ENCODE peak calls at places on chromosome 12, in six cellular contexts. Y is H1, W is H9, V is neuronal stem cell, Z is IMR-90, U is mesenchymal stem cell. M is an unnamed sample.

GRCh38 chr12:47270782-47271664 is 191.3 kb upstream of the AMIGO2 start:
- DNase-seq in U (peak), V (no peak), Y (no peak), W (no peak), Z (peak), M (no peak)

GRCh38 chr12:59115526-59115925 is 195.2 kb upstream of the LRIG3 start:
- DNase-seq in V (no peak), W (no peak), Z (peak), Y (no peak), U (no peak), M (no peak)

GRCh38 chr12:119613319-119613936 is 19.9 kb downstream of the TMEM233 start:
- DNase-seq in Y (no peak), Z (peak), V (no peak), U (no peak), W (no peak), M (no peak)

GRCh38 chr12:55681142-55682077 is 26.3 kb downstream of the ITGA7 start:
- DNase-seq in W (peak), V (peak), U (peak), Z (peak), Y (peak), M (peak)

GRCh38 chr12:4118017-4118510 is 155.5 kb upstream of the CCND2 start:
- DNase-seq in V (no peak), U (peak), Y (no peak), Z (peak), W (peak), M (no peak)

GRCh38 chr12:49037947-49038237 is 19.3 kb upstream of the PRKAG1 start:
- DNase-seq in Y (no peak), W (no peak), V (no peak), Z (no peak), U (no peak), M (no peak)

GRCh38 chr12:87136330-87136976 is 880.3 kb upstream of the MGAT4C start:
- DNase-seq in V (no peak), Z (peak), U (peak), Y (no peak), W (no peak), M (peak)

GRCh38 chr12:13962699-13963098 is 18.7 kb downstream of the GRIN2B start:
- DNase-seq in Z (no peak), U (no peak), W (peak), Y (no peak), V (no peak), M (peak)

GRCh38 chr12:56084958-56085543 is 5.1 kb downstream of the ERBB3 start:
- DNase-seq in W (peak), V (no peak), Y (no peak), U (no peak), Z (no peak), M (peak)

GRCh38 chr12:41963398-41963797 is 181.3 kb downstream of the GXYLT1 start:
- DNase-seq in W (no peak), U (no peak), V (no peak), Z (no peak), Y (no peak), M (no peak)

GRCh38 chr12:113391145-113391544 is 12.5 kb downstream of the SDS start:
- DNase-seq in U (no peak), Z (no peak), W (no peak), V (no peak), Y (no peak), M (no peak)

GRCh38 chr12:92537235-92537960 is 165.4 kb upstream of the PLEKHG7 start:
- DNase-seq in V (no peak), Y (no peak), U (no peak), W (no peak), Z (no peak), M (peak)
- H2BK120ac ChIP-seq in V (no peak), Y (no peak), U (no peak), W (no peak), Z (no peak), M (no peak)

DNA sequence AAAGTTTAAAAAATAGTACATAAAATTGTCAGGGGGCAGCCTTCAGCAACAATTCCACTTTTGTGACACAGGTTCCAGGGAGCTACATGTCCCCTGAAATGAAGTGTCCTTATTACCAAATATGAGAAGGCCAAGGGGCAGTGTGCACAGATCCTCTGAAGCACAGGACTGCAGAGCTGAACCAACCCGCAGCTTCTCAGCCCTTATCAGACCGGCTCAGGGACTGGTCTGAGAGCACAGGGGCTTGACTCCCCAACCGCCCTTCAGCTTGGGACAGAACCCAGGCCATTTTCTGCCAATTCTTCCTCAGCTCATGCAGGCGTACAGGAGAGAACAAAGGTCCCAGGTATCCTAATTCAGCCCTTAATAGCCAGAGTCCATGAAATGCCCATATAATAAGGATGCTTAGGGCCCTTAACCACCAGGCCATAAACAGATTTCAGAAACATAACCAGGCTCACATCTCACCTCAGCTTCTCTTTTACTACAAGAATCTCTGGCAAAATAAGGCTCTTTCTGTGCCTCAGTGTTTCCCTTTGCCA is 221.3 kb downstream of the ANO2 start:
- DNase-seq in U (no peak), Y (no peak), W (peak), Z (no peak), V (no peak), M (no peak)
- H3K23ac ChIP-seq in U (no peak), Y (no peak), W (no peak), Z (no peak), V (no peak), M (peak)

GRCh38 chr12:121618659-121619233 is 7.6 kb upstream of the ORAI1 start:
- DNase-seq in V (no peak), W (no peak), U (no peak), Z (no peak), Y (no peak), M (no peak)
- H2BK120ac ChIP-seq in V (no peak), W (no peak), U (no peak), Z (no peak), Y (no peak), M (no peak)

DNA sequence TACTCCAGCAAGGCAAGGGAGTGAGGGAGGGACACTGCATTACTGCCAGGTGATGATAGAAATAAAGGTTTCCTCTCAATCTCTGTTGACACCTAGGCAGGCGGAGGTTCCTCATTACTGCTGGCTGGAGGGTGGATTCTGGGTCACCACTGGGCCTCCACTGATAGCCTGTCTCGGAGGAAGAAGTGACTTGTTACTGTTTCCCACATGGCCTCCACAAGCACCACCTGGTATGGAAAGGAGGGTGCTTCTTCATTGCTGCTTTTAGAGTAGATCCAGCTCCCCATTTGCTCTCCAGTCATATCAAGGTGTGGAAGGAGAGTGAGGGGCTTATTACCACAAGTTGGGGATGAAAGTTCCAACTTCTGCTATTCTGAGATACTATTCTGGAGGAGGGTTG is 6.4 kb downstream of the PRR4 start:
- DNase-seq in Y (no peak), V (no peak), Z (no peak), W (no peak), U (no peak), M (no peak)
- H3K23ac ChIP-seq in Y (peak), V (no peak), Z (no peak), W (no peak), U (no peak), M (no peak)

GRCh38 chr12:32249701-32250270 is 143.1 kb downstream of the BICD1 start:
- DNase-seq in U (no peak), W (no peak), Y (no peak), Z (no peak), V (no peak), M (no peak)
- H2BK120ac ChIP-seq in U (no peak), W (no peak), Y (no peak), Z (no peak), V (no peak), M (no peak)

GRCh38 chr12:24696800-24697199 is 252.1 kb downstream of the BCAT1 start:
- DNase-seq in W (no peak), Z (no peak), U (no peak), Y (no peak), V (no peak), M (no peak)
- H3K23ac ChIP-seq in W (no peak), Z (no peak), U (no peak), Y (no peak), V (no peak), M (no peak)

GRCh38 chr12:114783176-114783575 is 99.2 kb upstream of the TBX3 start:
- DNase-seq in V (no peak), U (peak), Z (peak), W (no peak), Y (no peak), M (no peak)

GRCh38 chr12:114779647-114780046 is 95.7 kb upstream of the TBX3 start:
- DNase-seq in Y (no peak), Z (no peak), V (no peak), W (no peak), U (no peak), M (no peak)

GRCh38 chr12:114779203-114779602 is 95.2 kb upstream of the TBX3 start:
- DNase-seq in V (no peak), W (no peak), Y (no peak), Z (no peak), U (no peak), M (peak)

GRCh38 chr12:114784526-114784925 is 100.6 kb upstream of the TBX3 start:
- DNase-seq in Z (peak), W (no peak), U (no peak), Y (no peak), V (no peak), M (no peak)

DNA sequence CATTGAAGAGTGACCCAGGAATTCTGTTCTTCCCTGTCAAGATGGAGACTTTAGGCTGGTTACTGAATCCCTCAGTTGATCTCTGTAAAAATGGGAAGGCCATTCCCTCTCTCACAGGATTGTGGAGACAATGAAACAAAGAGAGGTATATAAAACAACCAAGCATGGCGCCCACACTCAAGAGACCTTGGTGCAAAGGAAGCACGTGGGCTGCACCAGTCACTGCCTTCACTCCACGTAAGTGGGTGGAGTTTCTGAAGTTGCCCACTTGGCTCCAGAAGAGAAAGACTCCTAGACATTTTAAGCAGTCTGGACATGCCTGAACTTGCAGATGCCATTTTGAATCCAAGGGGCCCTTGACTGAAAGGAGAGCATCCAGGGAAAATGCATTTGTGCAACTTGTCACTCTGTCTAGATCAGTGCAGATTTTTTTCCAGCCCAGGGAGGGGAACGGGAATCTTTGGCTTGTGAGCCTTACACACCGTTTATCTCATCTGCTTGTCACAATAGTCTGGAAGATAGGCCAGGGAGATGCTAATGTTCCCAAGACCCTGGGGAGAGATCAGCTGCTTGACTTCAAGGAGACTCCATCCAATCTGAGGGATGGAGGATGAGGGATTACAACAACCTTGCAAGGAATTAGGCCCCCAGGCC is 96.9 kb upstream of the TBX3 start:
- DNase-seq in Y (no peak), W (no peak), Z (no peak), V (no peak), U (no peak), M (peak)
- H2BK120ac ChIP-seq in Y (no peak), W (no peak), Z (peak), V (no peak), U (no peak), M (no peak)

DNA sequence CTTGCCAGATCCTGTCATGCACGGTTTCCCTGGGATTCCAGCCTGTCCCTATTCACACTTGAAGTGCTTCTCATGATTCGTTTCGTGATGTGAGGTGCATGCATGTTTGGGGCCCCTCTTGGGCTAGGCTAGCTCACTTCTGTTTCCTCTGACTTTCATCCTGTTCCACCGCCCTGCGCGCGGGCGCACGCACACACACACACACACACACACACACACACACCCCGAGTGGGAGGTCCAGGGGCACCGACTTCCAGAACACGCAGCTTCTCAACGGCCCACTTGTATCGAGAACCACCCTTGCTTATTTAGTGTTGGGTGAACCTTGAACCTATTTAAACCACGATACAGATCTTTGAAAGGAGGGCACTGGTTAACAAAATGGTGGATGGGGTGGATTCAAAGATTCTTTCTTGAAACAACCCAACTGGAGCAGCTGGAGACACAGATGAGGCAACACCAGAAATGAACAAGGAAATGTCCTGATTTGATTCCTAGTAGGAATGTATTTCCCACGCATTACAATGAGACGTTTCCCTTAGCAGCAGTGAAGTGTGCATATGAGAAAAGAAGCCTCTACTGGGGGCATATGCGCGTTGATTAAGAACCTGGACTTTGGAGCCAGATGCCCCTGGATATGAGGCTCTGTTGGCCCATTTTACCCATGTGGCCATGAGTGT is 16.3 kb downstream of the ELK3 start:
- DNase-seq in W (no peak), U (no peak), Y (no peak), Z (no peak), V (no peak), M (no peak)
- H3K23ac ChIP-seq in W (no peak), U (no peak), Y (no peak), Z (no peak), V (no peak), M (no peak)

GRCh38 chr12:81375969-81376368 is 298.1 kb downstream of the ACSS3 start:
- DNase-seq in U (no peak), Y (no peak), W (no peak), V (no peak), Z (no peak), M (no peak)

GRCh38 chr12:81377771-81378170 is 299.9 kb downstream of the ACSS3 start:
- DNase-seq in V (no peak), W (no peak), Y (no peak), U (no peak), Z (no peak), M (no peak)

GRCh38 chr12:81386101-81386500 is 308.2 kb downstream of the ACSS3 start:
- DNase-seq in Y (no peak), V (no peak), Z (no peak), U (no peak), W (no peak), M (no peak)

GRCh38 chr12:81378601-81379000 is 300.7 kb downstream of the ACSS3 start:
- DNase-seq in V (no peak), Z (no peak), W (no peak), Y (no peak), U (no peak), M (no peak)

DNA sequence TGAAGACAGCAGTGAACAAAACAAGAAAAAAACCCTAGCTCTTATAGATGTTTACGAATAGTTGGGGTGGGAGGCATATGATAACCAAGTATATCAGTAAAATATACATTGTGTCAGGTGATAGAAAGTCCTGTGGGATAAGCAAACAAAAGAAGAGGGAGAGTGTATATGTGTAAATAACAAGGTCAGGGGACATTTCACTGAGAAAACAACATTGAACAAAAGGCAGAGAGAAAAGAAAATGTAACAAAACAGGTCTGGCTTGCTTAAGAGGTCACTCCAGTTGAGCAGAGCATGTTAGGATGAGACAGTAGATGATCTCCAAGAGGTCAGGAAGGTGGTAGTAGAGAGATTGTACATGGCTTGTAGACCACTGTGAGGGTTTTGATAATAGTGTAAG is 304.1 kb downstream of the ACSS3 start:
- DNase-seq in U (no peak), V (no peak), Z (no peak), W (no peak), Y (no peak), M (no peak)
- H2BK120ac ChIP-seq in U (no peak), V (no peak), Z (no peak), W (no peak), Y (no peak), M (no peak)

DNA sequence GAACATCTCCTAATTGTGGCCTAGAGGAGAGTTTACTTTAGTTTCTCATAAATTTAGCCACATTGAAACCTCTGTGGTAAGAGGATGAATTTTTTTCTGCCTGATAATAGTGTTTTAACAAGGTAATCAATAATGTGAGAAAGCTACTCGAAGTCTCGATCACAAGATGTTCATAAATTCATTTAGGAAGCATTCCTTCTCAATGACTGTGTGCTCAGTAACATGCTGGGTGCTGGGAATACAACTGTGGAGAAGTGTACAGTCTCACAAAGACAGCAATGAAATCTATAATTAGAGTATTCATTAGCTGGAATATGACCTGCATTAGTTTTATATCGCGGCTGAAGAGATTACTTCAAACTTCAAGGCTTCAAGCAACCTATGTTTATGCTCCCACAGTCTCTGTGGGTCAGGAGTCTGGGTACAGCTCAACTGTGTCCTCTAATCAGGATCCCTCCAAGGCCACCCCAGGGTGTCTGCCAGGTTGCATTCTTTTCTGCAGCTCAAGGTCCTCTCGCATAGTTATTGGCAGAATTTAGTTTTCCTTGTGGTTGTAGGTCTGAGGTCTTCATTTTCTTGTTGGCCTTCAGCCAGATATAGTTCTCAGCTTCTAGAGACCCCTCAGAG is 167.6 kb downstream of the ANO4 start:
- DNase-seq in Z (no peak), W (no peak), Y (no peak), U (peak), V (no peak), M (no peak)
- H3K23ac ChIP-seq in Z (no peak), W (no peak), Y (no peak), U (no peak), V (no peak), M (no peak)

M was measured in mesendoderm.